ENCODE peak calls at places on chromosomes 16 and 17, in seven cellular contexts. H is aorta; S is memory B cell; Y is Calu3; U is CD4-positive, CD25-positive, alpha-beta regulatory T cell; B is NCI-H2171 treated with DMSO at 0.1 percent for 48 hours; T is progenitor cell of endocrine pancreas. L is an unnamed sample.

GRCh38 chr17:73973881-73974409 is 229.5 kb upstream of the RPL38 start:
- DNase-seq in H (no peak), B (peak), Y (no peak), U (no peak), S (no peak), T (no peak), L (peak)

GRCh38 chr17:39194089-39194984 is 3.1 kb downstream of the CACNB1 start:
- DNase-seq in Y (peak), H (peak), S (no peak), B (no peak), U (no peak), T (no peak), L (no peak)

GRCh38 chr17:48439875-48440505 is 10.0 kb upstream of the SKAP1 start:
- DNase-seq in U (peak), T (no peak), Y (no peak), B (no peak), S (no peak), H (no peak), L (no peak)

GRCh38 chr17:38579934-38580333 is 25.8 kb downstream of the SRCIN1 start:
- DNase-seq in B (peak), S (no peak), Y (peak), H (no peak), T (no peak), U (no peak), L (no peak)

GRCh38 chr17:61009619-61010018 is 332.0 kb downstream of the BCAS3 start:
- DNase-seq in U (no peak), Y (no peak), B (peak), S (no peak), H (no peak), T (no peak), L (no peak)

GRCh38 chr16:53220585-53220984 is 165.8 kb downstream of the CHD9 start:
- DNase-seq in B (no peak), S (no peak), T (no peak), H (no peak), Y (no peak), U (no peak), L (no peak)

GRCh38 chr16:31167315-31167714 is 12.6 kb upstream of the FUS start:
- DNase-seq in U (no peak), S (no peak), B (no peak), Y (no peak), T (no peak), H (no peak), L (no peak)

GRCh38 chr17:40338058-40338457 is 26.5 kb downstream of the GJD3 start:
- DNase-seq in T (no peak), S (no peak), H (no peak), U (no peak), B (no peak), Y (no peak), L (no peak)

GRCh38 chr17:83099570-83100181 is 20.3 kb downstream of the METRNL start:
- DNase-seq in U (no peak), S (no peak), Y (peak), B (no peak), H (peak), T (no peak), L (no peak)

GRCh38 chr16:11084484-11085024 is 140.2 kb downstream of the CLEC16A start:
- DNase-seq in S (no peak), T (no peak), B (no peak), H (no peak), U (no peak), Y (peak), L (no peak)

GRCh38 chr17:44219636-44220210 is at the start of gene UBTF:
- DNase-seq in U (peak), B (peak), T (peak), S (peak), Y (peak), H (peak), L (no peak)

GRCh38 chr16:56848955-56849689 is 15.9 kb upstream of the SLC12A3 start:
- DNase-seq in H (peak), B (peak), Y (no peak), U (no peak), T (no peak), S (no peak), L (no peak)

GRCh38 chr17:64174686-64175456 is 44.9 kb upstream of the ERN1 start:
- DNase-seq in S (no peak), H (peak), B (no peak), U (no peak), Y (no peak), T (no peak), L (no peak)

GRCh38 chr16:20676867-20677266 is 20.6 kb downstream of the ACSM1 start:
- DNase-seq in S (no peak), B (no peak), T (no peak), Y (no peak), H (no peak), U (no peak), L (no peak)

GRCh38 chr16:74950511-74950910 is 34.4 kb downstream of the WDR59 start:
- DNase-seq in T (no peak), S (no peak), B (no peak), H (no peak), U (no peak), Y (no peak), L (no peak)

GRCh38 chr17:27384261-27384701 is 72.0 kb upstream of the KSR1 start:
- DNase-seq in H (peak), Y (peak), T (no peak), B (peak), U (no peak), S (no peak), L (no peak)

L was measured in colonic mucosa.